ENCODE peak calls at places on chromosome 9, in four cellular contexts. L, B, D and O are unnamed samples.

GRCh38 chr9:77833686-77834429 is 185.7 kb upstream of the GNA14 start:
- DNase-seq in L (no peak), B (no peak), D (no peak), O (no peak)

GRCh38 chr9:32955655-32956478 is 45.6 kb downstream of the APTX start:
- DNase-seq in L (no peak), B (no peak), D (no peak), O (no peak)

GRCh38 chr9:135502873-135503321 is 2.4 kb downstream of the MRPS2 start:
- DNase-seq in L (no peak), B (no peak), D (no peak), O (no peak)

GRCh38 chr9:107438211-107439030 is 51.1 kb downstream of the KLF4 start:
- DNase-seq in L (no peak), B (no peak), D (no peak), O (no peak)

GRCh38 chr9:97665742-97666141 is 31.4 kb downstream of the XPA start:
- DNase-seq in L (no peak), B (no peak), D (no peak), O (no peak)

GRCh38 chr9:105219291-105219805 is 25.1 kb upstream of the SLC44A1 start:
- DNase-seq in L (no peak), B (no peak), D (no peak), O (no peak)

GRCh38 chr9:36566813-36567217 is 5.9 kb upstream of the MELK start:
- DNase-seq in L (no peak), B (no peak), D (no peak), O (no peak)

GRCh38 chr9:89311346-89312153 is 555 bp downstream of the CKS2 start:
- DNase-seq in L (no peak), B (no peak), D (no peak), O (no peak)

GRCh38 chr9:92504881-92505280 is 22.6 kb upstream of the ASPN start:
- DNase-seq in L (no peak), B (no peak), D (no peak), O (no peak)

DNA sequence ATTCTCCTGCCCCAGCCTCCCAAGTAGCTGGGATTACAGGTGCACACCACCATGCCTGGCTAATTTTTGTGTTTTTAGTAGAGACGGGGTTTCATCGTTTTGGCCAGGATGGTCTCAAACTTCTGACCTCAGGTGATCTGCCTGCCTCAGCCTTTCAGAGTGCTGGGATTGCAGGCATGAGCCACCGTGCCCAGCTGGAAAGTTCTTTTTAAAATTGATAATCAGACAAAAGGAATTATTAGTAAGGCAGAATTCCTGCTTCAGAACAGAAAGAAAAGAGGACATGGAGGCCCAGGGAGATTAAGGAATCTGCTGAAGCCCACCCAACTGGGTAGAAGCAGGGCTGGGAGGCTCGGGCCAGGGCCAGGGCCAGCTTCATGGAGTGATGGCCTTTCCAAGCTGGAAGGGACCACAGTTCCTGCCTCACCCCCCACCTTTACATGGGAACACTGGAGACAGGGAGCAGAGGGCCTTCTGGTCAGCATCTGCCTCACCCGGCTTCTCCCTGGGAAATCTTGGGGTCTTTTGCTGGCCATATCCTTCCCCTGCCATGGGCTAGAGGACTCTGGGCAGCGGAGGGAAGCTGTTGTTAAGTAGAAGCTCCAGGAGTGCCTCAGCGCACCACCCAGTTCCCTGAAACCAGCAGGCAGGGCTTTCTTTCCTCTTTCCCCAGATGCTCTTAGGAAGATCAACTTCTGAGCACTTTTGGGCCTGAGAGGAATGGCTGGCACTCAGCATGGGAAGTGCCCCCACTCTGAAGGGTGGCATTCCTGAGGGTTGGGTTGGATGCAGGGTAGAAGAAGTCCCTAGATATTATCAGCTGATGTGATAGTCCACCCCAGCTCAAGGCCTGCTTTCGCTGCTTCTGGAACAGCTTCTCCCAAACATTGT is 70.1 kb downstream of the RGS3 start:
- DNase-seq in L (no peak), B (no peak), D (no peak), O (no peak)
- TF ChIP-seq SPI1 in L (no peak), B (no peak), D (no peak), O (no peak)

DNA sequence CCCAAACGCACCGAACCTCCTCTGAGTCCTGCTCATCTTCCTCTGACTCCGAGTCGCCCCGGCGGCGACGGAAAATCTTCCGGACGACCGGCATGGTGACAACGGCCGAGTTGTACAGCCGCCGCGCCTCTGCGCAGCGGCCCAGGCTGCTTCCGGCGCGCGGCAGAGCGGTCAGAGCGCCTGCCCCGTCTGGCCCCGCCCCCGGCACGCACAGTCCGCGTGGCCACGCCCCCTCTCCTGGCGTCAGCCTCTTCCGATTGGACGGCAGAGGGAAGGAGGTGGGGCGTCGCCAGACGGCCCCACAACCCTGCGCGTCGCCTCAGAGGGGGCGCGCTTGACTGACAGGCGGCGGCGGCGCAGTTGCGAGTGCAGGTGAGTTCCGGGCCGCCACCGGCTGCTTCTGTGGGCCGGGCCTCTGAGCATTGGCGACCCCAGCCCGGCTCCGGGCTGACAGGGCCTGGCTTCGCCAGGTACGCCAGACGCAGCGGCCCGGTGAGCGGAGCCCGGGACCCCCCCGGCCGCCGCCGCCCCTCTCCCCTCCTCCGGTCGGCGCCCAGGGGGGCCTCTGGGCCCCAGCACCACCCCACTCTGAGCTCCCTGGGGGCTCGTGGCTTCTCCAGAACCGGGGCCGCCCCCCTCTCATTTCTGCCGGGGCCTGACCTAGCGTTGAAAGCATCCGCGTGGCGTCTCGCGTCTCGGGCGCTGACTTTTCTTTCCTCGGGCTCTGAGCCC is at the start of the genes C9orf78 and USP20:
- DNase-seq in L (peak), B (peak), D (peak), O (peak)
- TF ChIP-seq POLR2AphosphoS5 in L (peak), B (peak), D (peak), O (peak)

GRCh38 chr9:115350548-115350947 is 232.6 kb upstream of the TNC start:
- DNase-seq in L (no peak), B (no peak), D (no peak), O (no peak)

GRCh38 chr9:115353681-115354080 is 235.7 kb upstream of the TNC start:
- DNase-seq in L (no peak), B (no peak), D (no peak), O (no peak)

GRCh38 chr9:115349542-115349941 is 231.6 kb upstream of the TNC start:
- DNase-seq in L (no peak), B (no peak), D (no peak), O (no peak)
- TF ChIP-seq SPI1 in L (no peak), B (no peak), D (no peak), O (no peak)

GRCh38 chr9:14314929-14315753 is 1.2 kb upstream of the NFIB start:
- DNase-seq in L (no peak), B (peak), D (no peak), O (no peak)
- TF ChIP-seq POLR2AphosphoS5 in L (no peak), B (no peak), D (no peak), O (no peak)

DNA sequence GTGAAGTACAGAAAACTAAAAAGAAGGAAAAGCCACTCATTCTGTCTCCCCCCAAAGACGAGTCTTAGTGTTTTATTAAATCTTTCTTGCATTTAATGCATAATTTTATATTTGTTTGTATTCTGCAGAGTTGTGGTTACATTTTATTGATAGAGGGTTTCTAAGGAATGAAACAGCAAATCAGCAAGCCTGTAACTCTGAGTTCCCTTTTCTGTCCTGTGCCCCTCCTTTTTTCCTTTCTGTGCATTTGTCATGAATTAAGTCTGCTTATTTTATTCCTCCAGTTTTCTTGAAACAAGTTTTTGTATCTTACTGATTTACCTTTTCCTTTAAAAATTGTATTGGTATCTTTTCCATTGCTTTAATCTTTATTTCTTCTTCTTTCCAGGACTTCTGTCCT is 132.8 kb downstream of the MUSK start:
- DNase-seq in L (no peak), B (no peak), D (no peak), O (no peak)
- TF ChIP-seq SPI1 in L (no peak), B (no peak), D (peak), O (no peak)